ENCODE peak calls at places on chromosomes 4 and X, in six cellular contexts. K, M, C, N, F and R are unnamed samples.
A peak's percentile ranks its signal among the peaks of the same experiment; 100 is the strongest.

GRCh38 chr4:128782076-128782715 is 27.3 kb upstream of the JADE1 start:
- DNase-seq in F (no peak), N (peak; percentile 80), K (no peak), M (peak; percentile 69), C (no peak), R (no peak)

GRCh38 chr4:109433281-109434006 is at the start of gene SEC24B:
- DNase-seq in N (peak; percentile 99), F (peak; percentile 96), C (peak; percentile 88), K (peak; percentile 77), M (peak; percentile 87), R (peak; percentile 97)

GRCh38 chr4:68591204-68591603 is 15.1 kb upstream of the UGT2B17 start:
- DNase-seq in M (no peak), C (no peak), N (no peak), F (no peak), K (no peak), R (no peak)

GRCh38 chr4:92864176-92864575 is 560.4 kb downstream of the GRID2 start:
- DNase-seq in M (no peak), C (no peak), N (no peak), F (no peak), K (no peak), R (no peak)

GRCh38 chrX:70166601-70167590 is 10.4 kb upstream of the DGAT2L6 start:
- DNase-seq in M (no peak), C (no peak), N (no peak), K (no peak), F (no peak), R (no peak)

GRCh38 chr4:73055241-73055897 is 14.1 kb downstream of the COX18 start:
- DNase-seq in F (no peak), C (no peak), M (no peak), K (no peak), N (no peak), R (no peak)

GRCh38 chr4:185424905-185425599 is 712 bp downstream of the UFSP2 start:
- DNase-seq in C (no peak), K (no peak), F (no peak), M (no peak), N (no peak), R (no peak)

GRCh38 chrX:115229337-115229991 is 4.4 kb downstream of the LRCH2 start:
- DNase-seq in M (no peak), N (no peak), F (no peak), K (no peak), C (no peak), R (no peak)

GRCh38 chrX:9995855-9996339 is 28.7 kb downstream of the CLDN34 start:
- DNase-seq in C (peak; percentile 77), F (peak; percentile 86), K (peak; percentile 70), N (peak; percentile 93), M (peak; percentile 71), R (peak; percentile 88)

GRCh38 chr4:10590896-10591295 is 93.7 kb downstream of the CLNK start:
- DNase-seq in K (no peak), N (no peak), C (no peak), F (no peak), M (no peak), R (no peak)

GRCh38 chrX:150258463-150259430 is 104.4 kb upstream of the MAMLD1 start:
- DNase-seq in K (no peak), N (no peak), F (no peak), M (no peak), C (no peak), R (no peak)

GRCh38 chr4:52371861-52372260 is 287.2 kb downstream of the USP46 start:
- DNase-seq in C (no peak), M (no peak), K (no peak), N (no peak), F (no peak), R (no peak)

GRCh38 chr4:106587558-106587957 is 219.0 kb upstream of the GIMD1 start:
- DNase-seq in K (no peak), M (no peak), F (no peak), C (no peak), N (no peak), R (no peak)

GRCh38 chrX:133674726-133675470 is 259.6 kb upstream of the GPC4 start:
- DNase-seq in F (no peak), K (no peak), M (no peak), C (peak; percentile 39), N (no peak), R (no peak)

GRCh38 chr4:185238261-185238681 is 28.9 kb downstream of the SNX25 start:
- DNase-seq in K (no peak), F (no peak), M (no peak), N (no peak), C (no peak), R (no peak)

GRCh38 chr4:2842667-2843022 is 999 bp upstream of the ADD1 start:
- DNase-seq in C (no peak), F (no peak), M (no peak), N (no peak), K (no peak), R (no peak)

GRCh38 chr4:181569553-181569952 is 673.6 kb upstream of the TENM3 start:
- DNase-seq in N (no peak), K (no peak), F (no peak), M (no peak), C (peak; percentile 49), R (no peak)

GRCh38 chr4:125265846-125266245 is 48.9 kb upstream of the FAT4 start:
- DNase-seq in N (peak; percentile 69), F (no peak), K (no peak), C (no peak), M (no peak), R (no peak)

GRCh38 chr4:126404549-126404948 is 1089.8 kb downstream of the FAT4 start:
- DNase-seq in C (no peak), N (no peak), F (no peak), M (no peak), K (no peak), R (no peak)

GRCh38 chr4:150584198-150584593 is 2.2 kb downstream of the MAB21L2 start:
- DNase-seq in K (no peak), M (no peak), N (no peak), F (no peak), C (no peak), R (no peak)

GRCh38 chr4:7470111-7470510 is 35.4 kb upstream of the PSAPL1 start:
- DNase-seq in C (no peak), N (no peak), F (no peak), M (no peak), K (no peak), R (no peak)

GRCh38 chr4:112002301-112002700 is 143.0 kb upstream of the FAM241A start:
- DNase-seq in C (no peak), N (no peak), F (no peak), M (no peak), K (no peak), R (no peak)

GRCh38 chrX:150841466-150842197 is 56.8 kb downstream of the CD99L2 start:
- DNase-seq in M (no peak), F (no peak), C (no peak), K (no peak), N (no peak), R (no peak)

GRCh38 chr4:150280081-150280950 is 202.1 kb downstream of the DCLK2 start:
- DNase-seq in N (no peak), C (no peak), M (no peak), K (peak; percentile 37), F (no peak), R (no peak)

GRCh38 chr4:108834787-108835384 is 72.0 kb upstream of the ETNPPL start:
- DNase-seq in M (no peak), C (peak; percentile 55), F (no peak), N (no peak), K (no peak), R (no peak)

DNA sequence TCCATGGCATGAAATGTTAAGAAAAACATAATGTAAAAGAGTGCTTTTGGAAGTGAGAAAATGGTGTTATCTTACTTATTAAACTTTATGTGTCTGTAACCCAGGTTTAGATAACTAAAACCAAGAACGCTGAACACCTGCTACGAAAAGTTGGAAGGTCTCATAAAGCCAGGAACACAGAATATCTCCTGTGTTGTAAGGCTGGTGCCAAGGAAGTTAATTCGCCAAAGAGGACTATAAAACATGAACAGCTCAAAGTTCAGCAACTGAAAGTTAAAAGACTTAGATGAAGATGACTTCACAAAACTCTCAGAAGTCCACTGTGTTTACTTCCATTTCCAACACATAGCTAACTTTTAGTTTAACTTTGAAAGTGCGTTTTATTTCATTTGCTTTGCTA is 54.3 kb downstream of the GPRIN3 start:
- DNase-seq in M (no peak), F (no peak), C (no peak), K (no peak), N (no peak), R (no peak)
- H3K9me3 ChIP-seq in M (no peaks in the 10 kb centered on the region), F (no peaks in the 10 kb centered on the region), C (no peaks in the 10 kb centered on the region), K (no peaks in the 10 kb centered on the region), N (no peaks in the 10 kb centered on the region), R (no peaks in the 10 kb centered on the region)

GRCh38 chr4:98113005-98113404 is 30.3 kb downstream of the STPG2 start:
- DNase-seq in M (no peak), K (no peak), F (no peak), C (peak; percentile 48), N (no peak), R (no peak)
- TF ChIP-seq CTCF in M (no peak), K (no peak), F (no peak), C (peak; percentile 26), N (no peak), R (no peak)

DNA sequence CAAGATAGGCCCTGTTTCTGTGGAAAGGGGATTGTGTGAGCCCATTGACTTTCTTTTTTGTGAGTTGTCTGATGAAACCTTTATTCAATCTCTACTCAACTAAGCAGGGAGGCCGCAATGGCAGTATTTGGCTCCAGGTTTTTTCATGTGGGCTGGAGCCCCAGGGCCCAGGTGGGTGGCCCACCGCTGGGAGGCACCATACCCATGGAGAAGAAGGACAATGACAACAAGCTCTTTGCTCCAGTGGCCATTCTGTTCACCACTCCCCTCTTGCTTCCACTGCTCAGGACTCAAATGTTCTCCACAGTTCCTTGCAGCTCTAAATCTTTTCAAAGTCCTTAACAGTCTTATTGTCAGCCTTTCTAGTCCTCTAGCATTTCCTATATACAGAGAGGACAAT is 54.1 kb downstream of the HOPX start:
- DNase-seq in K (no peak), F (no peak), N (no peak), C (no peak), M (no peak), R (no peak)
- H3K27ac ChIP-seq in K (no peak overlapping the region), F (no peak overlapping the region), N (no peak overlapping the region), C (no peak overlapping the region), M (no peak overlapping the region), R (no peak overlapping the region)

GRCh38 chr4:44678094-44679023 is at the start of gene GUF1:
- DNase-seq in M (peak; percentile 87), C (peak; percentile 92), N (peak; percentile 97), F (peak; percentile 95), K (peak; percentile 85), R (peak; percentile 96)

GRCh38 chr4:44671636-44672035 is 6.6 kb upstream of the GUF1 start:
- DNase-seq in M (no peak), N (no peak), K (no peak), C (no peak), F (no peak), R (no peak)

GRCh38 chr4:44679060-44679459 is 840 bp downstream of the GUF1 start:
- DNase-seq in M (no peak), C (no peak), N (no peak), K (no peak), F (no peak), R (no peak)

GRCh38 chr4:44670466-44671199 is 7.6 kb upstream of the GUF1 start:
- DNase-seq in F (no peak), K (no peak), N (no peak), C (no peak), M (no peak), R (no peak)

DNA sequence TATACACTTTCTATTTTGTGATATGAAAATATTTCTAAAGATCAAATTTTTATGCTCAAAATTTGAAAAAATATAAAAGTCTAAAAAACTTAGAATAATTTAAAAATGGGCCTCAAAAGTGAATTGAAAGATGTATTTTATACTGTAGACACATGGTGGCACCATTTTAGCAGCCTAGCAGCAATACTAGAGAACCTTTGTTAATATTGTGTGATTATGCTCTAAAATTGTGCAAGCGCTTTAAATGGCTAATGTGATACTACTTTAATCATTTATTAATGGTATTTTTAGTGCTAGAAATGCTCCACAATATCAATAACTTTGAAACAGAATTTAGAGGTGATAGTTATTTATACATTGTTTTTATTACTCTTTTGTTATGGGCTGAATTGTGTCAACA is 3.7 kb upstream of the GUF1 start:
- DNase-seq in C (no peak), K (no peak), N (no peak), F (no peak), M (no peak), R (no peak)
- H3K9me3 ChIP-seq in C (no peaks in the 10 kb centered on the region), K (no peaks in the 10 kb centered on the region), N (no peaks in the 10 kb centered on the region), F (no peaks in the 10 kb centered on the region), M (no peaks in the 10 kb centered on the region), R (no peaks in the 10 kb centered on the region)